ENCODE peak calls at places on chromosomes 6 and 20, in seven cellular contexts. Q is uterus, D is naive B cell, E is skeletal muscle cell, Y is posterior cingulate gyrus, O is HCEC 1CT, U is neural crest cell. Z is an unnamed sample.

GRCh38 chr6:134034951-134035822 is 17.2 kb downstream of the SLC2A12 start:
- DNase-seq in Q (no peak), D (no peak), E (no peak), Y (no peak), O (no peak), U (no peak), Z (no peak)

GRCh38 chr20:45406260-45407066 is 1.6 kb upstream of the DBNDD2 start:
- DNase-seq in Q (peak; percentile 78), D (peak; percentile 57), E (peak; percentile 4), Y (peak; percentile 60), O (no peak), U (peak; percentile 42), Z (peak; percentile 94)

GRCh38 chr6:14865609-14866100 is 380.2 kb upstream of the JARID2 start:
- DNase-seq in Q (no peak), D (peak; percentile 75), E (no peak), Y (no peak), O (no peak), U (no peak), Z (no peak)

GRCh38 chr6:167856999-167857660 is 30.4 kb downstream of the AFDN start:
- DNase-seq in Q (no peak), D (no peak), E (peak; percentile 60), Y (no peak), O (peak; percentile 88), U (no peak), Z (no peak)

GRCh38 chr6:37029249-37029959 is 23.9 kb downstream of the FGD2 start:
- DNase-seq in Q (peak; percentile 69), D (peak; percentile 34), E (peak; percentile 57), Y (no peak), O (peak; percentile 83), U (peak; percentile 58), Z (no peak)

GRCh38 chr6:88547768-88548167 is 381.6 kb upstream of the CNR1 start:
- DNase-seq in Q (no peak), D (no peak), E (no peak), Y (no peak), O (no peak), U (no peak), Z (no peak)

GRCh38 chr6:148980234-148980633 is 233.4 kb downstream of the UST start:
- DNase-seq in Q (no peak), D (no peak), E (no peak), Y (no peak), O (no peak), U (no peak), Z (no peak)

GRCh38 chr6:3229566-3230274 is 2.3 kb upstream of the TUBB2B start:
- DNase-seq in Q (no peak), D (peak; percentile 30), E (no peak), Y (no peak), O (no peak), U (peak; percentile 45), Z (no peak)

GRCh38 chr20:58219342-58219700 is 9.1 kb downstream of the ANKRD60 start:
- DNase-seq in Q (no peak), D (no peak), E (peak; percentile 77), Y (no peak), O (peak; percentile 73), U (no peak), Z (peak; percentile 24)

GRCh38 chr6:4133941-4134838 is 1.2 kb downstream of the ECI2 start:
- DNase-seq in Q (no peak), D (no peak), E (no peak), Y (no peak), O (no peak), U (no peak), Z (no peak)

Z was measured in mesenteric fat pad.